ENCODE peak calls at places on chromosomes 13 and 19, in five cellular contexts. Q, R, X, F and Y are unnamed samples.

GRCh38 chr19:3801412-3802096 is 15.4 kb upstream of the MATK start:
- DNase-seq in R (no peak), X (no peak), F (peak), Q (no peak), Y (peak)

GRCh38 chr19:21698215-21698614 is 69.2 kb downstream of the ZNF100 start:
- DNase-seq in X (no peak), R (no peak), Q (no peak), F (peak), Y (peak)

GRCh38 chr19:38003427-38004099 is 96.6 kb downstream of the SIPA1L3 start:
- DNase-seq in R (peak), F (peak), X (no peak), Q (no peak), Y (peak)

GRCh38 chr19:46196410-46197124 is 33.0 kb upstream of the IGFL1 start:
- DNase-seq in Q (no peak), X (no peak), F (no peak), R (no peak), Y (no peak)

GRCh38 chr19:11446652-11447301 is 11.3 kb downstream of the PRKCSH start:
- DNase-seq in Q (no peak), X (no peak), R (no peak), F (peak), Y (no peak)

GRCh38 chr13:111129465-111130110 is 14.5 kb downstream of the ARHGEF7 start:
- DNase-seq in X (no peak), Q (no peak), F (no peak), R (peak), Y (no peak)

GRCh38 chr13:41456768-41457588 is at the start of gene RGCC:
- DNase-seq in X (no peak), R (no peak), Q (peak), F (peak), Y (peak)

GRCh38 chr19:14375055-14375581 is 6.1 kb upstream of the ADGRE5 start:
- DNase-seq in F (no peak), R (no peak), Q (no peak), X (no peak), Y (no peak)

GRCh38 chr19:3520166-3521103 is 14.3 kb downstream of the FZR1 start:
- DNase-seq in F (peak), Q (no peak), X (no peak), R (no peak), Y (no peak)

GRCh38 chr13:105471683-105472082 is 1063.8 kb downstream of the EFNB2 start:
- DNase-seq in X (no peak), F (no peak), Q (no peak), R (no peak), Y (no peak)

DNA sequence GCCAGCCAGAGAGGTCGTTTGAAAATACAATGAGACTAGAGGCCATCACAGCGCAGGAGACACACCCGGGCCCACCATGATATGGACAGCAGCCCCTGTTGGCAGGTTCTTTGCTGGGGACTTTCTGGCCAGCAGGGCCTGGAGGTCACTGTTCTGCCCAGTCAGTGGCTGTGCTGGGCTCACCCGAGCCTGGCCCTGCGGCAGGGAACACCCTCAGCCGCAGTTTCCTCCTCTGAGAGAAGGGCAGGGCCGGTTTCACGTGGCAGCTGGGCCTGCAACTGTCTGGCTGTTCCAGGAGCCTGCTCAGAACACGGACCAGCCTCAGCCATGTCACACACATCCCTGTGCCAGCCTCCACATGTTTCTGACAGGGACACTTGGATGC is 39.4 kb downstream of the ADPRHL1 start:
- DNase-seq in F (no peak), X (no peak), Q (no peak), R (no peak), Y (no peak)
- TF ChIP-seq JUND in F (no peak), X (no peak), Q (no peak), R (no peak), Y (no peak)

GRCh38 chr13:60396783-60397692 is at the start of gene TDRD3:
- DNase-seq in F (peak), R (peak), X (peak), Q (peak), Y (peak)

GRCh38 chr13:60397693-60398437 is 845 bp downstream of the TDRD3 start:
- DNase-seq in R (no peak), X (no peak), Q (no peak), F (peak), Y (peak)

GRCh38 chr13:60398438-60398891 is 1.4 kb downstream of the TDRD3 start:
- DNase-seq in R (no peak), F (no peak), X (no peak), Q (no peak), Y (no peak)

GRCh38 chr13:60396008-60396782 is 825 bp upstream of the TDRD3 start:
- DNase-seq in X (peak), F (peak), R (peak), Q (peak), Y (peak)

GRCh38 chr13:60398949-60399589 is 2.0 kb downstream of the TDRD3 start:
- DNase-seq in Q (no peak), X (no peak), R (no peak), F (no peak), Y (no peak)
- TF ChIP-seq JUND in Q (no peak), X (no peak), R (no peak), F (no peak), Y (no peak)

GRCh38 chr13:51950722-51951121 is 60.5 kb downstream of the ATP7B start:
- DNase-seq in X (no peak), F (no peak), Q (no peak), R (no peak), Y (no peak)
- TF ChIP-seq JUND in X (no peak), F (no peak), Q (no peak), R (no peak), Y (no peak)

DNA sequence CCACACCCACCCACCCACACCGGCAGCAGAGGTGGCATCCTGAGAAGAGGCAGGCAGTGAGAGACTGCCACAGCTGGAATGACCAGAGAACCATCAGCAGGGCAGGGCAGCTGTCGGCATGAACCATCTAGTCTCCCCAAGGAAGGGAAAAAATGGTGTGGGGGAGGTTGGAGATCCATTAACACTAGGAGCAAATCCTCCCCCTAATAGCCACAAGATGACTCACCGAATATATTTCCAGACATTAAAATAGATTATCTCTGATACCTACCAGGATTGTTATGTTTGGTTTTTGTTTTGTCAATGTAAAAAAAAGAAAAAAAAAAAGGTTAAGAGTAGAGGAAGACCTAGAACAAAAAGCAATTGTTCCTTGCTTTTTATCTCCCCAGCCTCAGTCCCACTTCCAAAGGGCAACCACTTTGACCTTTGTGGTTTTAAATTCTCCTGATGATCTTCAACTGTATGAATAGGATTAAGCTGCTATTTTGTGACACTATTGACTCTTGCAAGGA is 34.2 kb downstream of the THSD1 start:
- DNase-seq in X (no peak), R (no peak), Q (peak), F (peak), Y (no peak)
- TF ChIP-seq JUND in X (no peak), R (no peak), Q (no peak), F (peak), Y (no peak)